ENCODE peak calls at places on chromosomes 12 and 14, in nine cellular contexts. F is tibial artery, U is AG09319, C is mesothelial cell of epicardium, A is cardiac muscle cell, Q is mucosa of descending colon, X is BE2C, J is omental fat pad, G is kidney. I is an unnamed sample.

GRCh38 chr14:64800000-64800399 is 79.7 kb downstream of the SPTB start:
- DNase-seq in F (no peak), U (no peak), C (no peak), A (peak), Q (no peak), X (no peak), J (no peak), G (peak), I (no peak)

GRCh38 chr12:18057051-18057450 is 32.9 kb downstream of the RERGL start:
- DNase-seq in F (no peak), U (no peak), C (no peak), A (no peak), Q (no peak), X (no peak), J (no peak), G (no peak), I (no peak)

GRCh38 chr14:69980457-69981414 is 101.5 kb downstream of the SMOC1 start:
- DNase-seq in F (no peak), U (no peak), C (no peak), A (no peak), Q (no peak), X (no peak), J (no peak), G (no peak), I (no peak)

GRCh38 chr12:94109154-94109553 is 39.2 kb upstream of the PLXNC1 start:
- DNase-seq in F (no peak), U (no peak), C (no peak), A (no peak), Q (no peak), X (peak), J (no peak), G (no peak), I (no peak)

GRCh38 chr12:74689071-74689655 is 151.5 kb downstream of the ATXN7L3B start:
- DNase-seq in F (no peak), U (peak), C (no peak), A (peak), Q (no peak), X (no peak), J (no peak), G (no peak), I (no peak)

GRCh38 chr12:74415633-74416032 is 122.0 kb upstream of the ATXN7L3B start:
- DNase-seq in F (no peak), U (no peak), C (no peak), A (peak), Q (no peak), X (no peak), J (no peak), G (no peak), I (no peak)

GRCh38 chr14:77372304-77372841 is 4.5 kb downstream of the TMED8 start:
- DNase-seq in F (no peak), U (peak), C (no peak), A (peak), Q (no peak), X (no peak), J (no peak), G (no peak), I (no peak)

GRCh38 chr12:116346751-116347150 is 69.3 kb upstream of the MED13L start:
- DNase-seq in F (no peak), U (peak), C (no peak), A (no peak), Q (no peak), X (peak), J (no peak), G (no peak), I (no peak)

GRCh38 chr14:105337966-105338365 is 23.4 kb downstream of the PACS2 start:
- DNase-seq in F (peak), U (no peak), C (no peak), A (no peak), Q (peak), X (peak), J (no peak), G (peak), I (no peak)

GRCh38 chr12:3294481-3294911 is 196.5 kb upstream of the PRMT8 start:
- DNase-seq in F (no peak), U (no peak), C (no peak), A (no peak), Q (no peak), X (peak), J (no peak), G (no peak), I (no peak)

GRCh38 chr12:41205070-41205715 is 17.1 kb downstream of the PDZRN4 start:
- DNase-seq in F (no peak), U (no peak), C (no peak), A (no peak), Q (no peak), X (no peak), J (no peak), G (no peak), I (no peak)

GRCh38 chr14:56996721-56997399 is 186.6 kb upstream of the OTX2 start:
- DNase-seq in F (no peak), U (no peak), C (no peak), A (no peak), Q (no peak), X (no peak), J (no peak), G (no peak), I (no peak)

GRCh38 chr12:56271031-56271430 is 4.3 kb downstream of the COQ10A start:
- DNase-seq in F (no peak), U (no peak), C (no peak), A (peak), Q (no peak), X (no peak), J (no peak), G (no peak), I (no peak)

DNA sequence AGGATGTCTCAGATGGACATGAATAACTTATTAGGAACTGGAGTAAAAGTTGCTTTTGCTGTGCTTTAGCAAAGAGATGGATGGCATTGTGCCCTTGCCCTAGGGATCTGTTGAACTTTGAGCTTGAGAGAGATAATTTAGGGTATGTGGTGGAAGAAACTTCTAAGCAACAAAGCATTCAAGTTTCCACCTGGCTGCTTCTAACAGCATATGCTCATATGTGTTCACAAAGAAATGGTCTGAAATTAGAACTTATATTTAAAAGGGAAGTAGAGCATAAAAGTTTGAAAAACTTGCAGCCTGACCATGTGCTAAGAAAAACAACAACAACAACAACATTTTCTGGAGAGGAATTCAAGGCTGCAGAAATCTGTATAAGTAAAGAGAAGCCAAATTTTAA is 7.9 kb upstream of the CPSF6 start:
- DNase-seq in F (no peak), U (no peak), C (no peak), A (no peak), Q (no peak), X (no peak), J (no peak), G (no peak), I (no peak)
- TF ChIP-seq CTCF in F (no peak), U (no peak), C (no peak), A (no peak), Q (no peak), X (no peak), J (no peak), G (no peak), I (no peak)

DNA sequence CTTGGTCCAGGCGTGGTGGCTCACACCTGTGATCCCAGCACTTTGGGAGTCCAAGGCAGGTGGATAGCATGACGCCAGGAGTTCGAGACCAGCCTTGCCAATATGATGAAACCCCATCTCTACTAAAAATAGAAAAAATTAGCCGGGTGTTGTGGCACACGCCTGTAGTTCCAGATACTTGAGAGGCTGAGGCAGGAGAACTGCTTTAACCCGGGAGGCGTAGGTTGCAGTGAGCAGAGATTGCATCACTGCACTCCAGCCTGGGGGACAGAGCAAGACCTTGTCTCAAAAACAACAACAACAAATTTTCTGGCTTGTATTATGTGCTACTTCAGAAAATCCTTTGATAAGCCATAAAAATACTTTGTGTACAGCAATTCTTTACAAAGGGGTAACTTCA is 41.1 kb downstream of the LARP4 start:
- DNase-seq in F (no peak), U (no peak), C (no peak), A (no peak), Q (no peak), X (no peak), J (no peak), G (no peak), I (no peak)
- TF ChIP-seq CTCF in F (no peak), U (no peak), C (no peak), A (no peak), Q (no peak), X (no peak), J (no peak), G (no peak), I (no peak)

DNA sequence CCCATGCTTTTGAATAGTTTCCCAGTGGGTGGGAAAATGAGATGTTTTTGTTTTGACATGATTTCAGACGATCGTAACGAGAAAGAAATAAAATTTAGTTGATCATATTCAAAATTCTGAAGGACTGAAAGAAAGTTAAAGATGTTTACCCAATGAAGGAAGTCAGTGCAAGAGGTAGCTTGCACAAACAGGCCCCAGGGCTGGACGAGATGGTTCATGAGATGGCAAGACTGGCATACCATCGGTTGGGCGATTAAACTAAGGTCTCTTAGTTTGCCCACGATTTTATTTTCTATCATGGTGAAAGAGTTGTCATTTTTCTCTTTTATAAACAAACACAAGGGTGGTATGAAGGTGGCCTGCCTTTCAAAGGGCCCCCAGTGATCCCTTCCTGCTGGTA is 124.5 kb upstream of the TBX5 start:
- DNase-seq in F (no peak), U (no peak), C (no peak), A (no peak), Q (no peak), X (no peak), J (no peak), G (no peak), I (no peak)
- TF ChIP-seq CTCF in F (no peak), U (no peak), C (no peak), A (no peak), Q (no peak), X (no peak), J (no peak), G (no peak), I (no peak)

GRCh38 chr12:43942379-43942778 is 106.5 kb downstream of the TMEM117 start:
- DNase-seq in F (no peak), U (no peak), C (no peak), A (no peak), Q (no peak), X (no peak), J (no peak), G (no peak), I (no peak)

GRCh38 chr12:43937947-43938346 is 102.1 kb downstream of the TMEM117 start:
- DNase-seq in F (no peak), U (no peak), C (no peak), A (peak), Q (no peak), X (peak), J (no peak), G (no peak), I (no peak)
- TF ChIP-seq CTCF in F (no peak), U (no peak), C (peak), A (peak), Q (no peak), X (peak), J (no peak), G (no peak), I (no peak)

I was measured in natural killer cell.